ENCODE peak calls at places on chromosomes 12 and 14, in four cellular contexts. I is AG04450, V is dorsolateral prefrontal cortex, B is RWPE2. P is an unnamed sample.
A peak's percentile ranks its signal among the peaks of the same experiment; 100 is the strongest.

GRCh38 chr12:28830491-28830890 is 318.6 kb upstream of the FAR2 start:
- DNase-seq in I (no peak), V (no peak), B (no peak), P (no peak)

GRCh38 chr12:112532106-112532505 is 113.4 kb downstream of the PTPN11 start:
- DNase-seq in I (no peak), V (no peak), B (no peak), P (no peak)

GRCh38 chr12:71810905-71811304 is 28.7 kb upstream of the TBC1D15 start:
- DNase-seq in I (no peak), V (no peak), B (no peak), P (no peak)

GRCh38 chr12:46933947-46934346 is 108.2 kb upstream of the SLC38A4 start:
- DNase-seq in I (no peak), V (no peak), B (no peak), P (no peak)

GRCh38 chr12:27279836-27280235 is 35.8 kb downstream of the STK38L start:
- DNase-seq in I (no peak), V (no peak), B (no peak), P (no peak)

GRCh38 chr12:57000393-57000792 is 6.0 kb downstream of the ZBTB39 start:
- DNase-seq in I (no peak), V (no peak), B (no peak), P (no peak)

GRCh38 chr14:90419200-90419599 is 22.4 kb downstream of the CALM1 start:
- DNase-seq in I (peak; percentile 86), V (peak; percentile 85), B (peak; percentile 98), P (peak; percentile 75)

GRCh38 chr14:69501362-69501964 is 16.9 kb downstream of the PLEKHD1 start:
- DNase-seq in I (no peak), V (peak; percentile 76), B (peak; percentile 45), P (peak; percentile 12)

GRCh38 chr12:9227953-9228352 is 19.8 kb upstream of the PZP start:
- DNase-seq in I (no peak), V (no peak), B (no peak), P (no peak)

GRCh38 chr12:49811961-49812401 is 16.2 kb downstream of the NCKAP5L start:
- DNase-seq in I (no peak), V (no peak), B (no peak), P (no peak)

GRCh38 chr12:34297126-34297789 is 275.0 kb downstream of the ALG10 start:
- DNase-seq in I (no peak), V (peak; percentile 18), B (no peak), P (no peak)

GRCh38 chr12:56629459-56630179 is 507 bp downstream of the BAZ2A start:
- DNase-seq in I (no peak), V (peak; percentile 55), B (no peak), P (no peak)

GRCh38 chr14:91246051-91246852 is 1.7 kb upstream of the GPR68 start:
- DNase-seq in I (no peak), V (no peak), B (no peak), P (no peak)

GRCh38 chr14:20657216-20658211 is 16.0 kb upstream of the OR6S1 start:
- DNase-seq in I (no peak), V (no peak), B (peak; percentile 81), P (no peak)

GRCh38 chr12:119988440-119988787 is 622 bp upstream of the BICDL1 start:
- DNase-seq in I (peak; percentile 3), V (no peak), B (no peak), P (no peak)

GRCh38 chr14:94389731-94390371 is 1.4 kb upstream of the SERPINA1 start:
- DNase-seq in I (no peak), V (no peak), B (no peak), P (no peak)

GRCh38 chr12:63133981-63134380 is 17.0 kb downstream of the AVPR1A start:
- DNase-seq in I (no peak), V (no peak), B (no peak), P (no peak)

GRCh38 chr12:24069532-24070395 is 120.3 kb upstream of the SOX5 start:
- DNase-seq in I (no peak), V (no peak), B (no peak), P (no peak)

GRCh38 chr14:69087061-69087461 is 65.9 kb downstream of the DCAF5 start:
- DNase-seq in I (no peak), V (no peak), B (no peak), P (no peak)

GRCh38 chr12:112850343-112850742 is 56.4 kb upstream of the OAS1 start:
- DNase-seq in I (no peak), V (peak; percentile 68), B (no peak), P (no peak)

GRCh38 chr14:53896773-53897172 is 59.9 kb downstream of the BMP4 start:
- DNase-seq in I (peak; percentile 26), V (no peak), B (no peak), P (peak; percentile 48)

GRCh38 chr12:104588048-104588942 is 131.5 kb downstream of the CHST11 start:
- DNase-seq in I (no peak), V (no peak), B (peak; percentile 94), P (no peak)

GRCh38 chr12:121801601-121802484 is 2.0 kb upstream of the SETD1B start:
- DNase-seq in I (no peak), V (no peak), B (no peak), P (no peak)

GRCh38 chr14:70871863-70872677 is 35.2 kb upstream of the PCNX1 start:
- DNase-seq in I (no peak), V (no peak), B (no peak), P (no peak)

GRCh38 chr14:85531141-85531593 is 1.2 kb downstream of the FLRT2 start:
- DNase-seq in I (no peak), V (peak; percentile 71), B (peak; percentile 77), P (peak; percentile 75)

GRCh38 chr12:113889806-113890581 is 76.1 kb downstream of the RBM19 start:
- DNase-seq in I (no peak), V (no peak), B (no peak), P (no peak)

GRCh38 chr12:113888435-113888834 is 77.7 kb downstream of the RBM19 start:
- DNase-seq in I (no peak), V (no peak), B (no peak), P (no peak)

GRCh38 chr12:113891167-113891692 is 74.9 kb downstream of the RBM19 start:
- DNase-seq in I (no peak), V (no peak), B (no peak), P (no peak)

GRCh38 chr12:113887906-113888305 is 78.2 kb downstream of the RBM19 start:
- DNase-seq in I (no peak), V (no peak), B (no peak), P (no peak)

GRCh38 chr12:113889076-113889475 is 77.0 kb downstream of the RBM19 start:
- DNase-seq in I (no peak), V (no peak), B (no peak), P (no peak)
- TF ChIP-seq CTCF in I (no peak), V (no peak), B (no peak), P (no peak)

GRCh38 chr14:58401587-58401986 is 5.9 kb downstream of the TOMM20L start:
- DNase-seq in I (no peak), V (no peak), B (no peak), P (no peak)
- TF ChIP-seq CTCF in I (no peak), V (no peak), B (peak; percentile 28), P (no peak)

GRCh38 chr14:60656755-60657608 is 7.7 kb upstream of the SIX1 start:
- DNase-seq in I (no peak), V (no peak), B (peak; percentile 72), P (peak; percentile 49)
- TF ChIP-seq CTCF in I (peak; percentile 52), V (peak; percentile 48), B (peak; percentile 90), P (peak; percentile 56)

GRCh38 chr12:6211421-6211869 is 11.2 kb downstream of the CD9 start:
- DNase-seq in I (peak; percentile 83), V (no peak), B (no peak), P (peak; percentile 73)
- TF ChIP-seq CTCF in I (no peak), V (no peak), B (no peak), P (no peak)

DNA sequence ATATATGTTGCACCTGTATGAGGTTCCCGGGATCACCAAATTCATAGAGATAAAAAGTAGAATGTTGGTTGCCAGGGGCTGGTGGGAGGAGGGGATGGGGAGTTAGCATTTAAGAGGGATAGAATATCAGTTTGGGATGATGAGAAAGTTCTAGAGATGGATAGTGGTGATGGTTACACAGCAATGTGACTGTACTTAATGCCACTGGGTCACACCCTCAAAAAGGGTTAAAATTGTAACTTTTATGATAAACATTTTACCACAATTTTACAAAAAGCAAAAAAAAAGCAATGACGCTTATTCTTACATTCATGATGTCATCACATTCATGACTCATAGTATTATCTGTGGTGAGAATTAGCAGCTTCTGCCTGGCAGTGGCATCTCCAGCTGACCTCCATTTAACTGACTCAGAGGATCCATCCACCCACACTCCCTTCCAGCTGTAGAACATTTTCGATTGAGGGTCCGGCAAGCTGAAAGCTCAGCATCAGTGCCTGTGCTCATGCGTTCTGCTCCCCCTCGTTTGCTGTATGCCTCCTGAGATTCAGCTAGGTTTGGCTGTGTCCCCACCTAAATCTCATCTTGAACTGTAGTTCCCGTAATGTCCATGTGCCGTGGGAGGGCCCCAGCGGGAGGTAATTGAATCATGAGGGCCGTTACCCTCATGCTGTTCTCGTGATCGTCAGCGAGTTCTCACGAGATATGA is 64.8 kb upstream of the TMEM260 start:
- DNase-seq in I (no peak), V (no peak), B (no peak), P (no peak)
- TF ChIP-seq CTCF in I (no peak), V (no peak), B (no peak), P (no peak)

GRCh38 chr14:33188880-33189279 is 250.2 kb downstream of the NPAS3 start:
- DNase-seq in I (no peak), V (no peak), B (no peak), P (no peak)

GRCh38 chr14:33186656-33187055 is 248.0 kb downstream of the NPAS3 start:
- DNase-seq in I (no peak), V (no peak), B (no peak), P (no peak)

DNA sequence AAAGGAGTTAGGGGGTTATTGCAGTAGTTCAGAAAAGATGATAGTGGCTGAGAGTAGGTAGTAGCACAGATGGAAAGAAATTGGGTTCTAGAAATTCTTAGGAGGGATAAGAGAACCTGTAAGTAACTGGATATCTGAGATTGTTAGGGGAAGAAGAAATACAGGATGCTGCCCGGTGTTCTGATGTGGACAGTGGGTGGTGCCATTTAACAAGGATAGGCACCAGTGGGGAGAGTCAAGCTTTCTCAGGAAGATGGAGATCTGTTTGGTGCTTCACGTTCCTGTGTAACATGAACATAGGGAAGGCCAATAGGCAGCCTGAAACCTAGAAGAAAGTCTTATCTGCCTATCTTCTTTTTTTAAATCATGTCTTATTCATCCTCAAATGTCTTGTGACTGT is 245.9 kb downstream of the NPAS3 start:
- DNase-seq in I (no peak), V (no peak), B (no peak), P (no peak)
- TF ChIP-seq CTCF in I (no peak), V (peak; percentile 17), B (peak; percentile 17), P (peak; percentile 22)